ENCODE peak calls at places on chromosome 9, in six cellular contexts. P is transverse colon, D is A549, K is esophagus squamous epithelium, Q is brain microvascular endothelial cell, T is choroid plexus epithelial cell. F is an unnamed sample.

GRCh38 chr9:105194234-105194633 is 50.2 kb upstream of the SLC44A1 start:
- DNase-seq in P (no peak), D (no peak), K (no peak), Q (no peak), T (no peak), F (no peak)

GRCh38 chr9:36187414-36187813 is 3.3 kb upstream of the CLTA start:
- DNase-seq in P (no peak), D (no peak), K (no peak), T (peak; percentile 89), Q (peak; percentile 73), F (no peak)

GRCh38 chr9:22033012-22033630 is 24.0 kb upstream of the CDKN2B start:
- DNase-seq in T (no peak), P (no peak), Q (no peak), D (no peak), K (no peak), F (no peak)

GRCh38 chr9:105884416-105884815 is 190.1 kb downstream of the TMEM38B start:
- DNase-seq in Q (no peak), K (no peak), D (no peak), T (no peak), P (no peak), F (no peak)

GRCh38 chr9:113541019-113541900 is 77.7 kb downstream of the RGS3 start:
- DNase-seq in D (peak; percentile 60), K (no peak), P (peak; percentile 55), T (peak; percentile 88), Q (peak; percentile 75), F (peak; percentile 70)

GRCh38 chr9:101429736-101430135 is 5.8 kb downstream of the ALDOB start:
- DNase-seq in T (no peak), K (no peak), P (no peak), Q (no peak), D (no peak), F (no peak)

GRCh38 chr9:34984049-34984448 is 5.5 kb upstream of the DNAJB5 start:
- DNase-seq in T (peak; percentile 48), P (no peak), D (no peak), Q (no peak), K (no peak), F (peak; percentile 59)

GRCh38 chr9:125323615-125324014 is 62.0 kb downstream of the GAPVD1 start:
- DNase-seq in P (no peak), K (no peak), T (no peak), D (no peak), Q (no peak), F (no peak)

GRCh38 chr9:131585375-131585774 is 40.1 kb downstream of the PRRT1B start:
- DNase-seq in P (peak; percentile 30), D (no peak), Q (no peak), T (peak; percentile 42), K (no peak), F (no peak)

GRCh38 chr9:69223605-69224004 is 49.5 kb downstream of the TJP2 start:
- DNase-seq in D (peak; percentile 71), P (no peak), Q (peak; percentile 74), K (no peak), T (peak; percentile 83), F (peak; percentile 77)

GRCh38 chr9:36327903-36328302 is 69.7 kb upstream of the GNE start:
- DNase-seq in K (no peak), P (no peak), D (no peak), T (peak; percentile 34), Q (peak; percentile 33), F (no peak)

GRCh38 chr9:37293664-37294524 is 128.6 kb upstream of the GRHPR start:
- DNase-seq in D (no peak), Q (no peak), T (peak; percentile 58), K (no peak), P (no peak), F (peak; percentile 57)

GRCh38 chr9:112009656-112010055 is 113.0 kb downstream of the UGCG start:
- DNase-seq in D (no peak), Q (no peak), T (peak; percentile 65), K (no peak), P (no peak), F (no peak)

GRCh38 chr9:5869315-5870019 is 21.2 kb upstream of the MLANA start:
- DNase-seq in Q (no peak), P (no peak), D (peak; percentile 53), K (no peak), T (no peak), F (no peak)

GRCh38 chr9:17656889-17657288 is 78.0 kb downstream of the SH3GL2 start:
- DNase-seq in Q (no peak), T (no peak), K (no peak), P (no peak), D (no peak), F (no peak)

GRCh38 chr9:132910376-132910775 is 31.7 kb downstream of the SPACA9 start:
- DNase-seq in Q (no peak), P (no peak), T (no peak), K (no peak), D (no peak), F (no peak)

GRCh38 chr9:80378669-80379293 is 807.0 kb downstream of the TLE4 start:
- DNase-seq in T (peak; percentile 31), K (no peak), P (no peak), Q (no peak), D (no peak), F (no peak)

GRCh38 chr9:105188746-105189145 is 55.7 kb upstream of the SLC44A1 start:
- DNase-seq in Q (no peak), D (peak; percentile 27), K (no peak), T (peak; percentile 23), P (no peak), F (no peak)

GRCh38 chr9:38685535-38685934 is 34.4 kb downstream of the FAM240B start:
- DNase-seq in Q (no peak), K (no peak), D (no peak), T (no peak), P (no peak), F (no peak)

GRCh38 chr9:123250504-123250903 is 17.9 kb downstream of the STRBP start:
- DNase-seq in P (no peak), K (no peak), D (no peak), Q (no peak), T (no peak), F (peak; percentile 21)

GRCh38 chr9:4048441-4048840 is 251.4 kb downstream of the GLIS3 start:
- DNase-seq in Q (peak; percentile 31), T (peak; percentile 85), P (no peak), D (peak; percentile 39), K (no peak), F (peak; percentile 58)

GRCh38 chr9:34211395-34211794 is 32.6 kb downstream of the UBAP1 start:
- DNase-seq in D (no peak), Q (no peak), K (no peak), T (no peak), P (no peak), F (no peak)

GRCh38 chr9:79220666-79221065 is 351.1 kb upstream of the TLE4 start:
- DNase-seq in D (no peak), T (peak; percentile 56), K (no peak), Q (no peak), P (no peak), F (peak; percentile 4)

GRCh38 chr9:3874472-3875370 is 348.9 kb upstream of the RFX3 start:
- DNase-seq in T (no peak), Q (no peak), K (no peak), P (no peak), D (no peak), F (no peak)

GRCh38 chr9:2815661-2816060 is 28.2 kb downstream of the PUM3 start:
- DNase-seq in P (no peak), T (no peak), Q (no peak), K (no peak), D (no peak), F (no peak)

GRCh38 chr9:2819165-2819564 is 24.7 kb downstream of the PUM3 start:
- DNase-seq in T (no peak), D (no peak), K (no peak), Q (no peak), P (no peak), F (no peak)

GRCh38 chr9:2817987-2818386 is 25.9 kb downstream of the PUM3 start:
- DNase-seq in D (no peak), Q (no peak), K (no peak), P (no peak), T (peak; percentile 17), F (peak; percentile 92)

GRCh38 chr9:2816476-2817141 is 27.3 kb downstream of the PUM3 start:
- DNase-seq in K (no peak), P (no peak), Q (peak; percentile 85), D (no peak), T (peak; percentile 85), F (no peak)

GRCh38 chr9:2818486-2819121 is 25.3 kb downstream of the PUM3 start:
- DNase-seq in D (no peak), P (no peak), K (no peak), T (no peak), Q (no peak), F (no peak)
- TF ChIP-seq CTCF in D (no peak), P (no peak), K (no peak), T (no peak), Q (no peak), F (no peak)

DNA sequence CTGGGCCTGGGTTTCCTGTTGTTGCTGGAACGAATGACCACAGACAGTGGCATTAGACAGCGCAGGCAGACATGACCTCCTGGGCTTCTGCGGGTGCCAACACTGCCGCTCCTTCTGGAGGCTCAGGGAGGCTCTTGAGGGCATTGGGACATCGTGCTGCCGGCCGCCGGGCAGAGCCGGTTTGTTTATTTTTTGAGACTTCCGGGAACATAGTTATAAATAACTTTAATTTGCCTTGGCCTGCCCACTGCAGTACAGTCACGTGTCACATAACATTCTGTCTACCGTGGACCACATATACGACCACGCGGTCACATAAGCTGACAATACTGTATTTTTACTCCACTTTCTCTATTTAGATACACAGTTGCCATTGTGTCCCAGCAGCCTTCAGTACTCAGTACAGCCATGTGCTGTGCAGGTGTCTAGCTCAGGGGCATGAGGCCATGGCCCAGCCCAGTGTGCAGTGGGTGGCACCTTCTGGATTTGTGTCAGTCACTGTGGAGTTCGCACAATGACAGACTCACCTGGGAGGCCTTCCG is 8.2 kb upstream of the TOR4A start:
- DNase-seq in T (peak; percentile 62), K (no peak), D (peak; percentile 58), P (peak; percentile 78), Q (peak; percentile 20), F (no peak)
- H3K4me3 ChIP-seq in T (no peak overlapping the region), K (no peak overlapping the region), D (no peak overlapping the region), P (peak overlapping the region; percentile 19), Q (no peak overlapping the region), F (no peak overlapping the region)

GRCh38 chr9:26326473-26327044 is 566.0 kb downstream of the CAAP1 start:
- DNase-seq in Q (peak; percentile 62), D (peak; percentile 72), K (no peak), T (peak; percentile 70), P (peak; percentile 16), F (peak; percentile 69)
- TF ChIP-seq CTCF in Q (peak; percentile 86), D (peak; percentile 76), K (peak; percentile 27), T (peak; percentile 74), P (peak; percentile 76), F (peak; percentile 83)

DNA sequence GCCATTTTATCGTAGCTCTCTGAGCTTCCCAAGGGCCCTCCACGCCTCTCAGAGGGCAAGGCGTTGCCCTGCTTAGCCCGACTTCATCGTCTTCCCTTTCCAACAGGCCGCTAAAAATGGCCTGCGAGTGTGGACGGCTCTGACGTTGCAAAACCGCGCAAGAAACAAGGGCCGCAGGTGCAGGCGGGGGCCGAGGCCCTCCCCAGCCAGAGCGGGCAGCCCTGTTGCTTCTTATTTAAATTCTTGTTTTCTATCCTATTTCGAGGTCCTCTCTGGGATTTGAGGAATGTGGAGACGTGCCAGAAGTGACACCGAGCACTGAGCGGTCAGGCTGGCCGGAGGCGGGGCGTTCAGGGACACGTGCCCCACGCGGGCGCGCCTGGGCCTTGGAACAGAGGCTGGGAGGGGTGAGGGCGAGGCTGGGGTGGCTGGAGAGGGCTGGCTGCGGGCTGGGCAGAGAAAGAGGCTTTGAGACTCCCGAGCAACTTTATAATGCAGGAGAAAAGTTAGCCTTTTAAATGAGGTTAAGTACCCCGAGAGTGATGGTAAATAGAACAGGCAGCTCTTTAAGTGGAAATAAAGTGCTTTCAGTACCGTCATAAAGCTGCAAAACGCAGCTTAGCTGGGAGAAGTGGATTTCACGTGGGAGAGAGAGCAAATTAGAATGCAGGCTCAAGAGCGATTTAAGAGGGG is 243.6 kb downstream of the AUH start:
- DNase-seq in T (peak; percentile 88), P (peak; percentile 86), D (no peak), Q (peak; percentile 69), K (no peak), F (peak; percentile 83)
- H3K4me3 ChIP-seq in T (peak overlapping the region; percentile 38), P (peak overlapping the region; percentile 30), D (no peak overlapping the region), Q (peak overlapping the region; percentile 30), K (peak overlapping the region; percentile 14), F (no peak overlapping the region)

F was measured in cardiac muscle cell.